ENCODE peak calls at places on chromosomes 12 and 14, in five cellular contexts. A is activated CD8-positive, alpha-beta memory T cell treated with anti-CD3 and anti-CD28 coated beads, Interleukin-2, amount 10 ng/mL, durations not matched to agents 7 days and 5 days; N is AG04450; K is midbrain; T is NCI-H524. S is an unnamed sample.

GRCh38 chr14:86961106-86961716 is 1031.8 kb downstream of the GALC start:
- DNase-seq in A (no peak), T (peak), K (no peak), N (no peak), S (no peak)

GRCh38 chr12:59737725-59738463 is 142.1 kb downstream of the SLC16A7 start:
- DNase-seq in T (no peak), K (no peak), A (no peak), N (no peak), S (no peak)

GRCh38 chr14:69349091-69349777 is 48.9 kb downstream of the ERH start:
- DNase-seq in N (no peak), K (no peak), A (no peak), T (no peak), S (no peak)

GRCh38 chr14:101219896-101220703 is 316.6 kb upstream of the RTL1 start:
- DNase-seq in K (no peak), T (no peak), N (no peak), A (peak), S (no peak)

GRCh38 chr12:127829974-127830543 is 436.9 kb upstream of the TMEM132C start:
- DNase-seq in A (no peak), T (no peak), K (peak), N (no peak), S (no peak)

GRCh38 chr12:47881826-47882427 is 22.9 kb downstream of the VDR start:
- DNase-seq in K (no peak), A (no peak), T (no peak), N (peak), S (no peak)

GRCh38 chr12:28974166-28974565 is 174.9 kb upstream of the FAR2 start:
- DNase-seq in K (no peak), T (no peak), A (no peak), N (no peak), S (no peak)

GRCh38 chr14:69464829-69465228 is 19.7 kb upstream of the PLEKHD1 start:
- DNase-seq in N (peak), T (no peak), K (no peak), A (no peak), S (no peak)

GRCh38 chr14:57495409-57495808 is 1.8 kb upstream of the CCDC198 start:
- DNase-seq in A (no peak), N (no peak), T (no peak), K (no peak), S (no peak)

GRCh38 chr14:73723799-73724621 is 9.8 kb upstream of the PNMA1 start:
- DNase-seq in T (no peak), A (no peak), K (peak), N (peak), S (no peak)

GRCh38 chr14:51398898-51399297 is 158.9 kb downstream of the TMX1 start:
- DNase-seq in N (peak), A (no peak), T (no peak), K (no peak), S (no peak)

GRCh38 chr14:63245893-63246292 is 41.6 kb downstream of the RHOJ start:
- DNase-seq in K (no peak), N (no peak), A (no peak), T (peak), S (no peak)

GRCh38 chr12:81257952-81258551 is 180.2 kb downstream of the ACSS3 start:
- DNase-seq in N (peak), A (no peak), K (peak), T (peak), S (peak)

GRCh38 chr12:130281157-130281799 is 56.4 kb upstream of the PIWIL1 start:
- DNase-seq in N (no peak), K (no peak), T (peak), A (no peak), S (peak)

GRCh38 chr12:118714051-118714460 is 267.3 kb upstream of the SRRM4 start:
- DNase-seq in T (peak), A (peak), K (peak), N (no peak), S (peak)

GRCh38 chr12:48796976-48797375 is 8.1 kb upstream of the ADCY6 start:
- DNase-seq in N (no peak), T (no peak), A (peak), K (no peak), S (no peak)

GRCh38 chr14:104856157-104856868 is 8.8 kb upstream of the CEP170B start:
- DNase-seq in A (no peak), K (no peak), T (no peak), N (no peak), S (no peak)

GRCh38 chr12:3035171-3035570 is 42.0 kb upstream of the TSPAN9 start:
- DNase-seq in N (no peak), K (no peak), A (no peak), T (no peak), S (no peak)

GRCh38 chr12:57545809-57546437 is 1.1 kb downstream of the DCTN2 start:
- DNase-seq in K (no peak), T (no peak), N (no peak), A (no peak), S (no peak)

GRCh38 chr14:99654235-99655000 is 9.5 kb downstream of the HHIPL1 start:
- DNase-seq in N (peak), K (peak), T (peak), A (no peak), S (no peak)

GRCh38 chr14:24339284-24340151 is at the start of gene RIPK3:
- DNase-seq in A (peak), K (no peak), N (no peak), T (no peak), S (no peak)

GRCh38 chr12:75951399-75952228 is 80.0 kb downstream of the PHLDA1 start:
- DNase-seq in N (no peak), T (no peak), K (no peak), A (no peak), S (no peak)

GRCh38 chr12:27577688-27578087 is 53.7 kb downstream of the PPFIBP1 start:
- DNase-seq in T (no peak), K (no peak), N (no peak), A (no peak), S (no peak)

GRCh38 chr14:83290447-83290846 is 1756.8 kb upstream of the SEL1L start:
- DNase-seq in N (no peak), K (no peak), A (no peak), T (no peak), S (no peak)

GRCh38 chr14:61526405-61527312 is 168.7 kb upstream of the HIF1A start:
- DNase-seq in A (no peak), N (no peak), K (no peak), T (no peak), S (no peak)

GRCh38 chr12:105369014-105369413 is 38.5 kb downstream of the C12orf75 start:
- DNase-seq in A (no peak), N (peak), K (no peak), T (no peak), S (peak)

GRCh38 chr12:24425601-24425970 is 476.1 kb upstream of the SOX5 start:
- DNase-seq in K (no peak), T (no peak), N (peak), A (no peak), S (no peak)

GRCh38 chr12:124183172-124183571 is 111.7 kb upstream of the RFLNA start:
- DNase-seq in T (no peak), N (no peak), A (no peak), K (no peak), S (no peak)

GRCh38 chr12:1590083-1590979 is 4.0 kb downstream of the FBXL14 start:
- DNase-seq in K (peak), A (no peak), N (no peak), T (no peak), S (peak)

GRCh38 chr14:103296007-103296406 is 38.0 kb upstream of the EIF5 start:
- DNase-seq in A (no peak), T (no peak), K (no peak), N (no peak), S (no peak)

GRCh38 chr14:70171719-70172118 is 17.0 kb downstream of the SLC8A3 start:
- DNase-seq in N (no peak), A (no peak), T (no peak), K (no peak), S (no peak)

GRCh38 chr12:119751961-119752360 is 84.0 kb downstream of the PRKAB1 start:
- DNase-seq in N (no peak), K (no peak), T (no peak), A (no peak), S (no peak)

GRCh38 chr12:94873368-94874085 is 130.0 kb downstream of the NDUFA12 start:
- DNase-seq in A (no peak), N (no peak), T (peak), K (no peak), S (no peak)